ENCODE peak calls at places on chromosomes 6 and 20, in four cellular contexts. S is NCI-H774; I is anterior cingulate cortex; Q is activated effector memory CD4-positive, alpha-beta T cell treated with anti-CD3 and anti-CD28 coated beads, Interleukin-2, amount 50 U/mL, for 16 hours. X is an unnamed sample.

GRCh38 chr6:145352382-145353080 is 382.8 kb downstream of the EPM2A start:
- DNase-seq in Q (no peak), S (no peak), I (no peak), X (peak)

GRCh38 chr20:17958326-17959256 is 10.0 kb downstream of the SNX5 start:
- DNase-seq in I (no peak), Q (no peak), S (no peak), X (no peak)

GRCh38 chr6:27213544-27214125 is 33.9 kb upstream of the PRSS16 start:
- DNase-seq in S (no peak), Q (no peak), I (no peak), X (no peak)

GRCh38 chr6:48476257-48476656 is 365.3 kb upstream of the PTCHD4 start:
- DNase-seq in S (no peak), I (no peak), Q (no peak), X (peak)

GRCh38 chr6:14945461-14946210 is 300.2 kb upstream of the JARID2 start:
- DNase-seq in I (no peak), S (no peak), Q (no peak), X (peak)

GRCh38 chr20:11229772-11230171 is 556.0 kb upstream of the JAG1 start:
- DNase-seq in I (no peak), S (no peak), Q (no peak), X (no peak)

GRCh38 chr20:10110151-10110550 is 75.4 kb downstream of the ANKEF1 start:
- DNase-seq in I (no peak), S (no peak), Q (no peak), X (no peak)

GRCh38 chr6:82353848-82354247 is 9.8 kb upstream of the TPBG start:
- DNase-seq in I (no peak), S (no peak), Q (no peak), X (no peak)

GRCh38 chr6:170114187-170114945 is 176.5 kb downstream of the DLL1 start:
- DNase-seq in I (no peak), S (no peak), Q (peak), X (no peak)

GRCh38 chr6:45590225-45590624 is 212.5 kb upstream of the SUPT3H start:
- DNase-seq in Q (no peak), S (peak), I (no peak), X (no peak)

GRCh38 chr6:53320964-53321363 is 27.8 kb downstream of the ELOVL5 start:
- DNase-seq in S (no peak), Q (no peak), I (no peak), X (no peak)

GRCh38 chr6:18392346-18392877 is 5.3 kb downstream of the RNF144B start:
- DNase-seq in Q (no peak), S (no peak), I (no peak), X (no peak)

GRCh38 chr20:62575976-62576722 is 66.2 kb upstream of the SLCO4A1 start:
- DNase-seq in S (no peak), I (no peak), Q (no peak), X (no peak)

GRCh38 chr6:157647261-157647915 is 175.7 kb upstream of the SNX9 start:
- DNase-seq in I (no peak), Q (no peak), S (no peak), X (no peak)

GRCh38 chr6:12369781-12370262 is 79.7 kb downstream of the EDN1 start:
- DNase-seq in Q (no peak), I (no peak), S (no peak), X (no peak)

GRCh38 chr6:5073992-5074391 is 11.1 kb upstream of the PPP1R3G start:
- DNase-seq in Q (no peak), I (no peak), S (no peak), X (no peak)

GRCh38 chr20:15155848-15156401 is 818.5 kb upstream of the FLRT3 start:
- DNase-seq in Q (no peak), I (no peak), S (no peak), X (no peak)

GRCh38 chr6:108650781-108651180 is 90.1 kb downstream of the FOXO3 start:
- DNase-seq in S (no peak), Q (no peak), I (no peak), X (no peak)

GRCh38 chr20:3226864-3227263 is 12.1 kb downstream of the SLC4A11 start:
- DNase-seq in I (no peak), S (no peak), Q (no peak), X (no peak)

GRCh38 chr6:1762203-1762602 is 152.5 kb downstream of the FOXC1 start:
- DNase-seq in I (peak), S (no peak), Q (no peak), X (no peak)

GRCh38 chr6:169161572-169162167 is 92.0 kb downstream of the THBS2 start:
- DNase-seq in I (no peak), Q (no peak), S (no peak), X (no peak)

GRCh38 chr6:19530188-19530587 is 307.0 kb upstream of the ID4 start:
- DNase-seq in S (no peak), I (no peak), Q (no peak), X (no peak)

GRCh38 chr6:107314644-107315043 is 144.7 kb downstream of the PDSS2 start:
- DNase-seq in I (no peak), Q (no peak), S (peak), X (no peak)

GRCh38 chr6:39493717-39494116 is 171.2 kb upstream of the KCNK16 start:
- DNase-seq in Q (no peak), I (no peak), S (no peak), X (no peak)